ENCODE peak calls at places on chromosomes 12 and 14, in six cellular contexts. One of them, this sample, is unnamed.

GRCh38 chr12:16103851-16104250 is 173.6 kb downstream of the SLC15A5 start:
- DNase-seq in aorta: no peak
- DNase-seq in adipocyte: no peak
- DNase-seq in tibial artery: no peak
- DNase-seq in body of pancreas: no peak
- DNase-seq in lung: no peak
- DNase-seq in this sample: no peak

GRCh38 chr14:103016071-103016470 is 41.3 kb downstream of the CDC42BPB start:
- DNase-seq in tibial artery: no peak
- DNase-seq in adipocyte: no peak
- DNase-seq in body of pancreas: peak; percentile 37
- DNase-seq in lung: no peak
- DNase-seq in aorta: peak; percentile 78
- DNase-seq in this sample: no peak

GRCh38 chr12:67069451-67070306 is 199.5 kb upstream of the CAND1 start:
- DNase-seq in tibial artery: peak; percentile 66
- DNase-seq in lung: peak; percentile 32
- DNase-seq in adipocyte: peak; percentile 67
- DNase-seq in body of pancreas: peak; percentile 52
- DNase-seq in aorta: peak; percentile 73
- DNase-seq in this sample: peak; percentile 51

GRCh38 chr14:79424462-79424861 is 786.8 kb downstream of the DIO2 start:
- DNase-seq in adipocyte: peak; percentile 1
- DNase-seq in aorta: no peak
- DNase-seq in body of pancreas: no peak
- DNase-seq in lung: no peak
- DNase-seq in tibial artery: no peak
- DNase-seq in this sample: no peak

GRCh38 chr14:91374897-91375747 is 42.5 kb downstream of the CCDC88C start:
- DNase-seq in body of pancreas: peak; percentile 86
- DNase-seq in lung: no peak
- DNase-seq in adipocyte: no peak
- DNase-seq in tibial artery: no peak
- DNase-seq in aorta: no peak
- DNase-seq in this sample: no peak

GRCh38 chr12:103800252-103800771 is 40.7 kb downstream of the NT5DC3 start:
- DNase-seq in adipocyte: no peak
- DNase-seq in lung: peak; percentile 37
- DNase-seq in tibial artery: peak; percentile 94
- DNase-seq in aorta: peak; percentile 85
- DNase-seq in body of pancreas: peak; percentile 80
- DNase-seq in this sample: no peak

GRCh38 chr14:60648169-60648933 is 926 bp downstream of the SIX1 start:
- DNase-seq in aorta: peak; percentile 85
- DNase-seq in adipocyte: peak; percentile 67
- DNase-seq in body of pancreas: no peak
- DNase-seq in tibial artery: peak; percentile 72
- DNase-seq in lung: no peak
- DNase-seq in this sample: no peak

GRCh38 chr12:5580911-5581488 is 149.1 kb downstream of the NTF3 start:
- DNase-seq in body of pancreas: no peak
- DNase-seq in tibial artery: no peak
- DNase-seq in aorta: no peak
- DNase-seq in lung: no peak
- DNase-seq in adipocyte: peak; percentile 60
- DNase-seq in this sample: no peak

GRCh38 chr14:64541971-64542838 is 1.7 kb downstream of the HSPA2 start:
- DNase-seq in lung: no peak
- DNase-seq in aorta: no peak
- DNase-seq in body of pancreas: peak; percentile 35
- DNase-seq in adipocyte: no peak
- DNase-seq in tibial artery: no peak
- DNase-seq in this sample: no peak

GRCh38 chr14:81268016-81268416 is 47.3 kb upstream of the GTF2A1 start:
- DNase-seq in adipocyte: no peak
- DNase-seq in aorta: no peak
- DNase-seq in tibial artery: no peak
- DNase-seq in body of pancreas: no peak
- DNase-seq in lung: no peak
- DNase-seq in this sample: no peak

GRCh38 chr12:65306229-65306602 is 27.7 kb downstream of the MSRB3 start:
- DNase-seq in body of pancreas: no peak
- DNase-seq in aorta: no peak
- DNase-seq in lung: no peak
- DNase-seq in tibial artery: no peak
- DNase-seq in adipocyte: no peak
- DNase-seq in this sample: no peak

GRCh38 chr12:69337325-69337724 is 10.9 kb upstream of the LYZ start:
- DNase-seq in tibial artery: no peak
- DNase-seq in aorta: no peak
- DNase-seq in body of pancreas: peak; percentile 28
- DNase-seq in lung: no peak
- DNase-seq in adipocyte: no peak
- DNase-seq in this sample: no peak

GRCh38 chr14:71733210-71733883 is 198.9 kb upstream of the RGS6 start:
- DNase-seq in aorta: no peak
- DNase-seq in adipocyte: peak; percentile 66
- DNase-seq in lung: no peak
- DNase-seq in tibial artery: no peak
- DNase-seq in body of pancreas: no peak
- DNase-seq in this sample: no peak

GRCh38 chr12:26121841-26122680 is 2.8 kb downstream of the BHLHE41 start:
- DNase-seq in adipocyte: peak; percentile 62
- DNase-seq in lung: no peak
- DNase-seq in aorta: peak; percentile 80
- DNase-seq in body of pancreas: peak; percentile 31
- DNase-seq in tibial artery: peak; percentile 68
- DNase-seq in this sample: peak; percentile 54

GRCh38 chr12:107139787-107140186 is 46.4 kb upstream of the CRY1 start:
- DNase-seq in tibial artery: no peak
- DNase-seq in adipocyte: no peak
- DNase-seq in body of pancreas: no peak
- DNase-seq in lung: no peak
- DNase-seq in aorta: no peak
- DNase-seq in this sample: no peak

GRCh38 chr14:91357272-91357671 is 60.3 kb downstream of the CCDC88C start:
- DNase-seq in aorta: peak; percentile 64
- DNase-seq in lung: no peak
- DNase-seq in body of pancreas: no peak
- DNase-seq in adipocyte: no peak
- DNase-seq in tibial artery: no peak
- DNase-seq in this sample: no peak

GRCh38 chr14:96253140-96253539 is 2.9 kb upstream of the BDKRB1 start:
- DNase-seq in tibial artery: no peak
- DNase-seq in aorta: no peak
- DNase-seq in adipocyte: peak; percentile 92
- DNase-seq in lung: no peak
- DNase-seq in body of pancreas: no peak
- DNase-seq in this sample: peak; percentile 65

GRCh38 chr12:94650143-94651056 is at the start of gene TMCC3:
- DNase-seq in adipocyte: peak; percentile 65
- DNase-seq in body of pancreas: peak; percentile 53
- DNase-seq in lung: no peak
- DNase-seq in aorta: peak; percentile 87
- DNase-seq in tibial artery: peak; percentile 78
- DNase-seq in this sample: peak; percentile 29

GRCh38 chr12:32895688-32896437 is 714 bp downstream of the PKP2 start:
- DNase-seq in aorta: no peak
- DNase-seq in adipocyte: no peak
- DNase-seq in lung: no peak
- DNase-seq in tibial artery: no peak
- DNase-seq in body of pancreas: peak; percentile 45
- DNase-seq in this sample: peak; percentile 74

GRCh38 chr14:102501751-102502315 is 7.7 kb downstream of the ANKRD9 start:
- DNase-seq in lung: no peak
- DNase-seq in body of pancreas: no peak
- DNase-seq in tibial artery: no peak
- DNase-seq in aorta: no peak
- DNase-seq in adipocyte: no peak
- DNase-seq in this sample: no peak

GRCh38 chr12:66900616-66901015 is 221.7 kb upstream of the GRIP1 start:
- DNase-seq in body of pancreas: no peak
- DNase-seq in tibial artery: no peak
- DNase-seq in lung: no peak
- DNase-seq in aorta: no peak
- DNase-seq in adipocyte: no peak
- DNase-seq in this sample: no peak

GRCh38 chr12:103829092-103829491 is 11.9 kb downstream of the NT5DC3 start:
- DNase-seq in body of pancreas: no peak
- DNase-seq in aorta: no peak
- DNase-seq in adipocyte: peak; percentile 84
- DNase-seq in lung: no peak
- DNase-seq in tibial artery: no peak
- DNase-seq in this sample: no peak

GRCh38 chr14:60722163-60722835 is 1.9 kb downstream of the SIX4 start:
- DNase-seq in aorta: peak; percentile 77
- DNase-seq in adipocyte: peak; percentile 87
- DNase-seq in tibial artery: peak; percentile 68
- DNase-seq in body of pancreas: peak; percentile 63
- DNase-seq in lung: peak; percentile 31
- DNase-seq in this sample: peak; percentile 66

GRCh38 chr12:6039894-6040601 is 84.4 kb downstream of the VWF start:
- DNase-seq in aorta: peak; percentile 76
- DNase-seq in tibial artery: no peak
- DNase-seq in adipocyte: peak; percentile 89
- DNase-seq in body of pancreas: peak; percentile 62
- DNase-seq in lung: peak; percentile 54
- DNase-seq in this sample: peak; percentile 82

GRCh38 chr12:14995583-14996425 is 23.0 kb downstream of the PDE6H start:
- DNase-seq in aorta: no peak
- DNase-seq in body of pancreas: no peak
- DNase-seq in lung: no peak
- DNase-seq in tibial artery: no peak
- DNase-seq in adipocyte: peak; percentile 85
- DNase-seq in this sample: no peak

GRCh38 chr12:7042847-7043246 is 17.7 kb upstream of the C1S start:
- DNase-seq in lung: no peak
- DNase-seq in aorta: no peak
- DNase-seq in tibial artery: no peak
- DNase-seq in body of pancreas: no peak
- DNase-seq in adipocyte: peak; percentile 45
- DNase-seq in this sample: peak; percentile 62

GRCh38 chr12:108906971-108907370 is 27.1 kb downstream of the DAO start:
- DNase-seq in aorta: no peak
- DNase-seq in lung: no peak
- DNase-seq in adipocyte: no peak
- DNase-seq in body of pancreas: no peak
- DNase-seq in tibial artery: no peak
- DNase-seq in this sample: no peak

GRCh38 chr12:75550401-75550851 is 39.0 kb upstream of the KRR1 start:
- DNase-seq in aorta: no peak
- DNase-seq in tibial artery: no peak
- DNase-seq in body of pancreas: peak; percentile 21
- DNase-seq in adipocyte: no peak
- DNase-seq in lung: no peak
- DNase-seq in this sample: no peak

GRCh38 chr14:55698051-55698450 is 118.0 kb downstream of the KTN1 start:
- DNase-seq in lung: no peak
- DNase-seq in aorta: no peak
- DNase-seq in tibial artery: no peak
- DNase-seq in adipocyte: no peak
- DNase-seq in body of pancreas: no peak
- DNase-seq in this sample: no peak

GRCh38 chr12:32921397-32921796 is 24.8 kb upstream of the PKP2 start:
- DNase-seq in lung: no peak
- DNase-seq in adipocyte: no peak
- DNase-seq in aorta: no peak
- DNase-seq in body of pancreas: no peak
- DNase-seq in tibial artery: no peak
- DNase-seq in this sample: no peak

GRCh38 chr12:45273717-45274271 is 57.9 kb downstream of the ANO6 start:
- DNase-seq in lung: peak; percentile 34
- DNase-seq in tibial artery: peak; percentile 74
- DNase-seq in body of pancreas: no peak
- DNase-seq in aorta: no peak
- DNase-seq in adipocyte: peak; percentile 87
- DNase-seq in this sample: peak; percentile 80

GRCh38 chr12:57151741-57152407 is 4.5 kb upstream of the LRP1-AS start:
- DNase-seq in adipocyte: peak; percentile 89
- DNase-seq in body of pancreas: no peak
- DNase-seq in tibial artery: peak; percentile 84
- DNase-seq in lung: no peak
- DNase-seq in aorta: no peak
- DNase-seq in this sample: no peak

GRCh38 chr12:57154804-57155434 is 7.5 kb upstream of the LRP1-AS start:
- DNase-seq in body of pancreas: no peak
- DNase-seq in lung: no peak
- DNase-seq in adipocyte: no peak
- DNase-seq in tibial artery: no peak
- DNase-seq in aorta: no peak
- DNase-seq in this sample: no peak

GRCh38 chr12:57153420-57153997 is 6.1 kb upstream of the LRP1-AS start:
- DNase-seq in adipocyte: peak; percentile 27
- DNase-seq in body of pancreas: no peak
- DNase-seq in lung: no peak
- DNase-seq in aorta: no peak
- DNase-seq in tibial artery: no peak
- DNase-seq in this sample: no peak

GRCh38 chr12:57152408-57153038 is 5.1 kb upstream of the LRP1-AS start:
- DNase-seq in tibial artery: peak; percentile 89
- DNase-seq in aorta: no peak
- DNase-seq in body of pancreas: no peak
- DNase-seq in lung: no peak
- DNase-seq in adipocyte: peak; percentile 61
- DNase-seq in this sample: no peak

GRCh38 chr12:57154076-57154475 is 6.7 kb upstream of the LRP1-AS start:
- DNase-seq in lung: no peak
- DNase-seq in aorta: no peak
- DNase-seq in tibial artery: no peak
- DNase-seq in adipocyte: no peak
- DNase-seq in body of pancreas: no peak
- DNase-seq in this sample: no peak
- H3K4me1 ChIP-seq in lung: peaks cover 5% of the 10 kb centered on the region
- H3K4me1 ChIP-seq in aorta: no peaks in the 10 kb centered on the region
- H3K4me1 ChIP-seq in tibial artery: peaks cover 72% of the 10 kb centered on the region
- H3K4me1 ChIP-seq in adipocyte: peaks cover 97% of the 10 kb centered on the region
- H3K4me1 ChIP-seq in body of pancreas: peaks cover 4% of the 10 kb centered on the region
- H3K4me1 ChIP-seq in this sample: peaks cover 23% of the 10 kb centered on the region

GRCh38 chr14:94761348-94761998 is 8.4 kb downstream of the GSC start:
- DNase-seq in lung: no peak
- DNase-seq in tibial artery: no peak
- DNase-seq in aorta: no peak
- DNase-seq in adipocyte: no peak
- DNase-seq in body of pancreas: no peak
- DNase-seq in this sample: no peak
- H3K27me3 ChIP-seq in lung: peaks cover 2% of the 10 kb centered on the region
- H3K27me3 ChIP-seq in tibial artery: no peaks in the 10 kb centered on the region
- H3K27me3 ChIP-seq in aorta: no peaks in the 10 kb centered on the region
- H3K27me3 ChIP-seq in adipocyte: no peaks in the 10 kb centered on the region
- H3K27me3 ChIP-seq in body of pancreas: no peaks in the 10 kb centered on the region
- H3K27me3 ChIP-seq in this sample: no peaks in the 10 kb centered on the region

GRCh38 chr12:130227641-130228040 is 65.4 kb downstream of the FZD10 start:
- DNase-seq in tibial artery: no peak
- DNase-seq in lung: no peak
- DNase-seq in body of pancreas: peak; percentile 22
- DNase-seq in adipocyte: no peak
- DNase-seq in aorta: no peak
- DNase-seq in this sample: no peak
- H3K9me3 ChIP-seq in tibial artery: no peaks in the 10 kb centered on the region
- H3K9me3 ChIP-seq in lung: no peaks in the 10 kb centered on the region
- H3K9me3 ChIP-seq in body of pancreas: no peaks in the 10 kb centered on the region
- H3K9me3 ChIP-seq in adipocyte: peaks cover 12% of the 10 kb centered on the region
- H3K9me3 ChIP-seq in aorta: peaks cover 3% of the 10 kb centered on the region
- H3K9me3 ChIP-seq in this sample: peaks cover 8% of the 10 kb centered on the region

GRCh38 chr12:70535896-70536374 is 101.3 kb downstream of the PTPRB start:
- DNase-seq in adipocyte: no peak
- DNase-seq in body of pancreas: peak; percentile 11
- DNase-seq in tibial artery: no peak
- DNase-seq in lung: no peak
- DNase-seq in aorta: no peak
- DNase-seq in this sample: no peak
- H3K4me1 ChIP-seq in adipocyte: no peaks in the 10 kb centered on the region
- H3K4me1 ChIP-seq in body of pancreas: no peaks in the 10 kb centered on the region
- H3K4me1 ChIP-seq in tibial artery: no peaks in the 10 kb centered on the region
- H3K4me1 ChIP-seq in lung: peaks cover 10% of the 10 kb centered on the region
- H3K4me1 ChIP-seq in aorta: no peaks in the 10 kb centered on the region
- H3K4me1 ChIP-seq in this sample: peaks cover 8% of the 10 kb centered on the region